ENCODE peak calls at places on chromosomes 2 and 18, in nine cellular contexts. One of them, this sample, is unnamed.

GRCh38 chr2:201450910-201451329 is 338 bp downstream of the TRAK2 start:
- DNase-seq in small intestine: no peak
- DNase-seq in MCF 10A: no peak
- DNase-seq in C1 segment of cervical spinal cord: no peak
- DNase-seq in EL: no peak
- DNase-seq in smooth muscle cell of the brain vasculature: no peak
- DNase-seq in foreskin melanocyte: no peak
- DNase-seq in activated T-helper 1 cell treated with anti-CD3 and anti-CD28 coated beads, Interleukin-12 subunit alpha, Interleukin-12 subunit beta, Interleukin-2, Interleukin-4 antibody, amounts not matched to agents 30 ng/mL and 10 ng/mL and 1 ng/mL, durations not matched to agents 14 hours and 24 hours and 36 hours: no peak
- DNase-seq in bronchial epithelial cell: peak; percentile 27
- DNase-seq in this sample: no peak

GRCh38 chr2:59806486-59806885 is 747.0 kb downstream of the BCL11A start:
- DNase-seq in small intestine: peak; percentile 76
- DNase-seq in MCF 10A: no peak
- DNase-seq in C1 segment of cervical spinal cord: no peak
- DNase-seq in EL: no peak
- DNase-seq in smooth muscle cell of the brain vasculature: no peak
- DNase-seq in foreskin melanocyte: no peak
- DNase-seq in activated T-helper 1 cell treated with anti-CD3 and anti-CD28 coated beads, Interleukin-12 subunit alpha, Interleukin-12 subunit beta, Interleukin-2, Interleukin-4 antibody, amounts not matched to agents 30 ng/mL and 10 ng/mL and 1 ng/mL, durations not matched to agents 14 hours and 24 hours and 36 hours: no peak
- DNase-seq in bronchial epithelial cell: no peak
- DNase-seq in this sample: no peak

GRCh38 chr2:120626566-120626965 is 109.1 kb upstream of the GLI2 start:
- DNase-seq in small intestine: no peak
- DNase-seq in MCF 10A: no peak
- DNase-seq in C1 segment of cervical spinal cord: no peak
- DNase-seq in EL: no peak
- DNase-seq in smooth muscle cell of the brain vasculature: no peak
- DNase-seq in foreskin melanocyte: peak; percentile 85
- DNase-seq in activated T-helper 1 cell treated with anti-CD3 and anti-CD28 coated beads, Interleukin-12 subunit alpha, Interleukin-12 subunit beta, Interleukin-2, Interleukin-4 antibody, amounts not matched to agents 30 ng/mL and 10 ng/mL and 1 ng/mL, durations not matched to agents 14 hours and 24 hours and 36 hours: no peak
- DNase-seq in bronchial epithelial cell: peak; percentile 61
- DNase-seq in this sample: no peak

GRCh38 chr18:293557-293956 is 25.7 kb upstream of the THOC1 start:
- DNase-seq in small intestine: no peak
- DNase-seq in MCF 10A: no peak
- DNase-seq in C1 segment of cervical spinal cord: no peak
- DNase-seq in EL: no peak
- DNase-seq in smooth muscle cell of the brain vasculature: no peak
- DNase-seq in foreskin melanocyte: no peak
- DNase-seq in activated T-helper 1 cell treated with anti-CD3 and anti-CD28 coated beads, Interleukin-12 subunit alpha, Interleukin-12 subunit beta, Interleukin-2, Interleukin-4 antibody, amounts not matched to agents 30 ng/mL and 10 ng/mL and 1 ng/mL, durations not matched to agents 14 hours and 24 hours and 36 hours: no peak
- DNase-seq in bronchial epithelial cell: no peak
- DNase-seq in this sample: no peak

GRCh38 chr2:237576974-237577373 is 10.6 kb downstream of the PRLH start:
- DNase-seq in small intestine: no peak
- DNase-seq in MCF 10A: no peak
- DNase-seq in C1 segment of cervical spinal cord: no peak
- DNase-seq in EL: no peak
- DNase-seq in smooth muscle cell of the brain vasculature: no peak
- DNase-seq in foreskin melanocyte: no peak
- DNase-seq in activated T-helper 1 cell treated with anti-CD3 and anti-CD28 coated beads, Interleukin-12 subunit alpha, Interleukin-12 subunit beta, Interleukin-2, Interleukin-4 antibody, amounts not matched to agents 30 ng/mL and 10 ng/mL and 1 ng/mL, durations not matched to agents 14 hours and 24 hours and 36 hours: no peak
- DNase-seq in bronchial epithelial cell: no peak
- DNase-seq in this sample: no peak

GRCh38 chr2:133434962-133435668 is 133.1 kb downstream of the NCKAP5 start:
- DNase-seq in small intestine: peak; percentile 68
- DNase-seq in MCF 10A: peak; percentile 50
- DNase-seq in C1 segment of cervical spinal cord: no peak
- DNase-seq in EL: peak; percentile 64
- DNase-seq in smooth muscle cell of the brain vasculature: no peak
- DNase-seq in foreskin melanocyte: no peak
- DNase-seq in activated T-helper 1 cell treated with anti-CD3 and anti-CD28 coated beads, Interleukin-12 subunit alpha, Interleukin-12 subunit beta, Interleukin-2, Interleukin-4 antibody, amounts not matched to agents 30 ng/mL and 10 ng/mL and 1 ng/mL, durations not matched to agents 14 hours and 24 hours and 36 hours: no peak
- DNase-seq in bronchial epithelial cell: peak; percentile 93
- DNase-seq in this sample: peak; percentile 82

GRCh38 chr18:5417342-5417741 is 121.8 kb upstream of the ZBTB14 start:
- DNase-seq in small intestine: no peak
- DNase-seq in MCF 10A: no peak
- DNase-seq in C1 segment of cervical spinal cord: peak; percentile 37
- DNase-seq in EL: no peak
- DNase-seq in smooth muscle cell of the brain vasculature: no peak
- DNase-seq in foreskin melanocyte: no peak
- DNase-seq in activated T-helper 1 cell treated with anti-CD3 and anti-CD28 coated beads, Interleukin-12 subunit alpha, Interleukin-12 subunit beta, Interleukin-2, Interleukin-4 antibody, amounts not matched to agents 30 ng/mL and 10 ng/mL and 1 ng/mL, durations not matched to agents 14 hours and 24 hours and 36 hours: no peak
- DNase-seq in bronchial epithelial cell: no peak
- DNase-seq in this sample: no peak

GRCh38 chr2:21415234-21415633 is 291.5 kb downstream of the TDRD15 start:
- DNase-seq in small intestine: no peak
- DNase-seq in MCF 10A: peak; percentile 4
- DNase-seq in C1 segment of cervical spinal cord: no peak
- DNase-seq in EL: no peak
- DNase-seq in smooth muscle cell of the brain vasculature: no peak
- DNase-seq in foreskin melanocyte: no peak
- DNase-seq in activated T-helper 1 cell treated with anti-CD3 and anti-CD28 coated beads, Interleukin-12 subunit alpha, Interleukin-12 subunit beta, Interleukin-2, Interleukin-4 antibody, amounts not matched to agents 30 ng/mL and 10 ng/mL and 1 ng/mL, durations not matched to agents 14 hours and 24 hours and 36 hours: no peak
- DNase-seq in bronchial epithelial cell: no peak
- DNase-seq in this sample: no peak

GRCh38 chr2:101901241-101901640 is 90.5 kb upstream of the IL1R2 start:
- DNase-seq in small intestine: no peak
- DNase-seq in MCF 10A: no peak
- DNase-seq in C1 segment of cervical spinal cord: no peak
- DNase-seq in EL: no peak
- DNase-seq in smooth muscle cell of the brain vasculature: no peak
- DNase-seq in foreskin melanocyte: no peak
- DNase-seq in activated T-helper 1 cell treated with anti-CD3 and anti-CD28 coated beads, Interleukin-12 subunit alpha, Interleukin-12 subunit beta, Interleukin-2, Interleukin-4 antibody, amounts not matched to agents 30 ng/mL and 10 ng/mL and 1 ng/mL, durations not matched to agents 14 hours and 24 hours and 36 hours: no peak
- DNase-seq in bronchial epithelial cell: no peak
- DNase-seq in this sample: no peak

GRCh38 chr2:152189622-152190495 is 14.3 kb upstream of the STAM2 start:
- DNase-seq in small intestine: peak; percentile 64
- DNase-seq in MCF 10A: peak; percentile 85
- DNase-seq in C1 segment of cervical spinal cord: peak; percentile 10
- DNase-seq in EL: peak; percentile 72
- DNase-seq in smooth muscle cell of the brain vasculature: peak; percentile 47
- DNase-seq in foreskin melanocyte: peak; percentile 67
- DNase-seq in activated T-helper 1 cell treated with anti-CD3 and anti-CD28 coated beads, Interleukin-12 subunit alpha, Interleukin-12 subunit beta, Interleukin-2, Interleukin-4 antibody, amounts not matched to agents 30 ng/mL and 10 ng/mL and 1 ng/mL, durations not matched to agents 14 hours and 24 hours and 36 hours: no peak
- DNase-seq in bronchial epithelial cell: peak; percentile 54
- DNase-seq in this sample: peak; percentile 53

GRCh38 chr2:41759880-41760279 is 287.9 kb upstream of the PKDCC start:
- DNase-seq in small intestine: no peak
- DNase-seq in MCF 10A: no peak
- DNase-seq in C1 segment of cervical spinal cord: no peak
- DNase-seq in EL: no peak
- DNase-seq in smooth muscle cell of the brain vasculature: no peak
- DNase-seq in foreskin melanocyte: no peak
- DNase-seq in activated T-helper 1 cell treated with anti-CD3 and anti-CD28 coated beads, Interleukin-12 subunit alpha, Interleukin-12 subunit beta, Interleukin-2, Interleukin-4 antibody, amounts not matched to agents 30 ng/mL and 10 ng/mL and 1 ng/mL, durations not matched to agents 14 hours and 24 hours and 36 hours: no peak
- DNase-seq in bronchial epithelial cell: no peak
- DNase-seq in this sample: no peak

GRCh38 chr2:114108819-114109416 is 219.0 kb downstream of the ACTR3 start:
- DNase-seq in small intestine: no peak
- DNase-seq in MCF 10A: no peak
- DNase-seq in C1 segment of cervical spinal cord: no peak
- DNase-seq in EL: no peak
- DNase-seq in smooth muscle cell of the brain vasculature: no peak
- DNase-seq in foreskin melanocyte: no peak
- DNase-seq in activated T-helper 1 cell treated with anti-CD3 and anti-CD28 coated beads, Interleukin-12 subunit alpha, Interleukin-12 subunit beta, Interleukin-2, Interleukin-4 antibody, amounts not matched to agents 30 ng/mL and 10 ng/mL and 1 ng/mL, durations not matched to agents 14 hours and 24 hours and 36 hours: no peak
- DNase-seq in bronchial epithelial cell: no peak
- DNase-seq in this sample: no peak

GRCh38 chr2:172461591-172462392 is 34.4 kb downstream of the ITGA6 start:
- DNase-seq in small intestine: peak; percentile 79
- DNase-seq in MCF 10A: peak; percentile 75
- DNase-seq in C1 segment of cervical spinal cord: no peak
- DNase-seq in EL: peak; percentile 45
- DNase-seq in smooth muscle cell of the brain vasculature: no peak
- DNase-seq in foreskin melanocyte: no peak
- DNase-seq in activated T-helper 1 cell treated with anti-CD3 and anti-CD28 coated beads, Interleukin-12 subunit alpha, Interleukin-12 subunit beta, Interleukin-2, Interleukin-4 antibody, amounts not matched to agents 30 ng/mL and 10 ng/mL and 1 ng/mL, durations not matched to agents 14 hours and 24 hours and 36 hours: peak; percentile 60
- DNase-seq in bronchial epithelial cell: peak; percentile 49
- DNase-seq in this sample: no peak

GRCh38 chr18:9868857-9869712 is 16.7 kb upstream of the TXNDC2 start:
- DNase-seq in small intestine: no peak
- DNase-seq in MCF 10A: peak; percentile 24
- DNase-seq in C1 segment of cervical spinal cord: no peak
- DNase-seq in EL: no peak
- DNase-seq in smooth muscle cell of the brain vasculature: no peak
- DNase-seq in foreskin melanocyte: no peak
- DNase-seq in activated T-helper 1 cell treated with anti-CD3 and anti-CD28 coated beads, Interleukin-12 subunit alpha, Interleukin-12 subunit beta, Interleukin-2, Interleukin-4 antibody, amounts not matched to agents 30 ng/mL and 10 ng/mL and 1 ng/mL, durations not matched to agents 14 hours and 24 hours and 36 hours: no peak
- DNase-seq in bronchial epithelial cell: no peak
- DNase-seq in this sample: no peak

GRCh38 chr18:75139226-75139911 is 69.6 kb downstream of the PTGR3 start:
- DNase-seq in small intestine: no peak
- DNase-seq in MCF 10A: no peak
- DNase-seq in C1 segment of cervical spinal cord: no peak
- DNase-seq in EL: no peak
- DNase-seq in smooth muscle cell of the brain vasculature: no peak
- DNase-seq in foreskin melanocyte: no peak
- DNase-seq in activated T-helper 1 cell treated with anti-CD3 and anti-CD28 coated beads, Interleukin-12 subunit alpha, Interleukin-12 subunit beta, Interleukin-2, Interleukin-4 antibody, amounts not matched to agents 30 ng/mL and 10 ng/mL and 1 ng/mL, durations not matched to agents 14 hours and 24 hours and 36 hours: no peak
- DNase-seq in bronchial epithelial cell: no peak
- DNase-seq in this sample: no peak

GRCh38 chr2:179272406-179273192 is 8.0 kb upstream of the SESTD1 start:
- DNase-seq in small intestine: peak; percentile 61
- DNase-seq in MCF 10A: peak; percentile 88
- DNase-seq in C1 segment of cervical spinal cord: no peak
- DNase-seq in EL: peak; percentile 7
- DNase-seq in smooth muscle cell of the brain vasculature: peak; percentile 31
- DNase-seq in foreskin melanocyte: peak; percentile 82
- DNase-seq in activated T-helper 1 cell treated with anti-CD3 and anti-CD28 coated beads, Interleukin-12 subunit alpha, Interleukin-12 subunit beta, Interleukin-2, Interleukin-4 antibody, amounts not matched to agents 30 ng/mL and 10 ng/mL and 1 ng/mL, durations not matched to agents 14 hours and 24 hours and 36 hours: no peak
- DNase-seq in bronchial epithelial cell: peak; percentile 52
- DNase-seq in this sample: no peak

GRCh38 chr18:29191263-29191662 is 1014.3 kb upstream of the CDH2 start:
- DNase-seq in small intestine: no peak
- DNase-seq in MCF 10A: peak; percentile 41
- DNase-seq in C1 segment of cervical spinal cord: no peak
- DNase-seq in EL: peak; percentile 27
- DNase-seq in smooth muscle cell of the brain vasculature: no peak
- DNase-seq in foreskin melanocyte: no peak
- DNase-seq in activated T-helper 1 cell treated with anti-CD3 and anti-CD28 coated beads, Interleukin-12 subunit alpha, Interleukin-12 subunit beta, Interleukin-2, Interleukin-4 antibody, amounts not matched to agents 30 ng/mL and 10 ng/mL and 1 ng/mL, durations not matched to agents 14 hours and 24 hours and 36 hours: no peak
- DNase-seq in bronchial epithelial cell: peak; percentile 21
- DNase-seq in this sample: no peak

GRCh38 chr2:176081993-176082884 is 1.5 kb downstream of the EVX2 start:
- DNase-seq in small intestine: no peak
- DNase-seq in MCF 10A: no peak
- DNase-seq in C1 segment of cervical spinal cord: no peak
- DNase-seq in EL: no peak
- DNase-seq in smooth muscle cell of the brain vasculature: no peak
- DNase-seq in foreskin melanocyte: no peak
- DNase-seq in activated T-helper 1 cell treated with anti-CD3 and anti-CD28 coated beads, Interleukin-12 subunit alpha, Interleukin-12 subunit beta, Interleukin-2, Interleukin-4 antibody, amounts not matched to agents 30 ng/mL and 10 ng/mL and 1 ng/mL, durations not matched to agents 14 hours and 24 hours and 36 hours: no peak
- DNase-seq in bronchial epithelial cell: no peak
- DNase-seq in this sample: no peak